ENCODE peak calls at places on chromosomes 13 and 19, in five cellular contexts. R, P, N, H and W are unnamed samples.

GRCh38 chr13:24141333-24141910 is 19.1 kb upstream of the SPATA13 start:
- DNase-seq in R (no peak), P (no peak), N (no peak), H (no peak), W (no peak)

GRCh38 chr13:85597790-85598500 is 201.3 kb downstream of the SLITRK6 start:
- DNase-seq in H (peak; percentile 2), N (no peak), P (no peak), R (no peak), W (no peak)

GRCh38 chr13:48383384-48383783 is 29.5 kb downstream of the LPAR6 start:
- DNase-seq in H (no peak), N (no peak), R (no peak), P (no peak), W (no peak)

GRCh38 chr13:72521965-72522661 is 205.3 kb downstream of the MZT1 start:
- DNase-seq in H (no peak), P (no peak), R (peak; percentile 42), N (no peak), W (no peak)

GRCh38 chr13:23715762-23716235 is 145.6 kb downstream of the TNFRSF19 start:
- DNase-seq in P (peak; percentile 69), N (no peak), R (peak; percentile 60), H (peak; percentile 36), W (no peak)

GRCh38 chr19:28537896-28538295 is 675.1 kb downstream of the UQCRFS1 start:
- DNase-seq in R (no peak), P (no peak), N (no peak), H (no peak), W (no peak)

GRCh38 chr19:37966211-37967072 is 59.4 kb downstream of the SIPA1L3 start:
- DNase-seq in P (peak; percentile 55), N (no peak), R (no peak), H (no peak), W (no peak)

GRCh38 chr13:109211616-109212015 is 574.8 kb downstream of the IRS2 start:
- DNase-seq in P (no peak), R (no peak), N (no peak), H (peak; percentile 52), W (no peak)

GRCh38 chr19:38815059-38816001 is 2.6 kb upstream of the LGALS4 start:
- DNase-seq in R (no peak), N (no peak), H (no peak), P (no peak), W (no peak)

GRCh38 chr19:3108775-3109174 is 14.6 kb downstream of the GNA11 start:
- DNase-seq in P (no peak), R (peak; percentile 69), N (no peak), H (peak; percentile 65), W (peak; percentile 56)

GRCh38 chr19:14363203-14364097 is 17.8 kb upstream of the ADGRE5 start:
- DNase-seq in N (no peak), P (peak; percentile 91), H (peak; percentile 85), R (peak; percentile 50), W (peak; percentile 86)

GRCh38 chr13:67383358-67383757 is 153.2 kb upstream of the PCDH9 start:
- DNase-seq in R (no peak), P (no peak), N (no peak), H (peak; percentile 79), W (no peak)

GRCh38 chr13:29438772-29439171 is 156.7 kb downstream of the SLC7A1 start:
- DNase-seq in H (peak; percentile 37), P (no peak), R (no peak), N (no peak), W (no peak)

GRCh38 chr19:15283141-15283885 is 49.0 kb downstream of the BRD4 start:
- DNase-seq in R (no peak), N (no peak), H (peak; percentile 69), P (no peak), W (no peak)

GRCh38 chr13:81639984-81640582 is 1299.2 kb upstream of the SPRY2 start:
- DNase-seq in H (no peak), R (no peak), P (no peak), N (no peak), W (no peak)

GRCh38 chr19:3366761-3367571 is 583 bp downstream of the NFIC start:
- DNase-seq in P (peak; percentile 85), R (no peak), N (peak; percentile 45), H (no peak), W (peak; percentile 56)

GRCh38 chr13:48303331-48304131 is at the start of gene RB1:
- DNase-seq in P (peak; percentile 97), H (peak; percentile 93), N (peak; percentile 87), R (peak; percentile 92), W (peak; percentile 94)

GRCh38 chr13:95391325-95391724 is 90.1 kb upstream of the ABCC4 start:
- DNase-seq in N (no peak), H (no peak), P (no peak), R (no peak), W (no peak)

GRCh38 chr13:51793570-51794273 is 10.2 kb downstream of the DHRS12 start:
- DNase-seq in N (no peak), R (no peak), H (peak; percentile 85), P (no peak), W (no peak)

GRCh38 chr19:1237754-1238372 is at the start of gene CBARP:
- DNase-seq in H (no peak), R (no peak), P (peak; percentile 66), N (no peak), W (peak; percentile 44)

GRCh38 chr13:72585254-72585653 is 142.2 kb downstream of the MZT1 start:
- DNase-seq in N (no peak), P (no peak), R (no peak), H (no peak), W (no peak)

GRCh38 chr13:51832471-51833152 is 12.4 kb downstream of the TMEM272 start:
- DNase-seq in N (no peak), P (no peak), H (peak; percentile 36), R (no peak), W (no peak)

GRCh38 chr13:46520188-46520587 is 32.8 kb upstream of the LRCH1 start:
- DNase-seq in N (no peak), P (no peak), H (no peak), R (no peak), W (no peak)

GRCh38 chr19:33883869-33884519 is 87.3 kb downstream of the KCTD15 start:
- DNase-seq in H (peak; percentile 23), P (no peak), N (no peak), R (no peak), W (peak; percentile 27)

GRCh38 chr19:504634-505033 is 2.7 kb upstream of the TPGS1 start:
- DNase-seq in H (no peak), N (no peak), R (no peak), P (no peak), W (no peak)

GRCh38 chr13:109389892-109390345 is 396.5 kb downstream of the IRS2 start:
- DNase-seq in N (no peak), R (no peak), P (no peak), H (peak; percentile 91), W (no peak)

GRCh38 chr13:30985637-30986205 is 53.3 kb downstream of the TEX26 start:
- DNase-seq in H (peak; percentile 30), P (no peak), N (no peak), R (no peak), W (no peak)

GRCh38 chr19:41570639-41571112 is 5.3 kb upstream of the CEACAM21 start:
- DNase-seq in H (peak; percentile 77), P (peak; percentile 92), R (peak; percentile 86), N (peak; percentile 61), W (peak; percentile 75)
- TF ChIP-seq CTCF in H (peak; percentile 97), P (peak; percentile 87), R (peak; percentile 52), N (no peak), W (peak; percentile 93)

DNA sequence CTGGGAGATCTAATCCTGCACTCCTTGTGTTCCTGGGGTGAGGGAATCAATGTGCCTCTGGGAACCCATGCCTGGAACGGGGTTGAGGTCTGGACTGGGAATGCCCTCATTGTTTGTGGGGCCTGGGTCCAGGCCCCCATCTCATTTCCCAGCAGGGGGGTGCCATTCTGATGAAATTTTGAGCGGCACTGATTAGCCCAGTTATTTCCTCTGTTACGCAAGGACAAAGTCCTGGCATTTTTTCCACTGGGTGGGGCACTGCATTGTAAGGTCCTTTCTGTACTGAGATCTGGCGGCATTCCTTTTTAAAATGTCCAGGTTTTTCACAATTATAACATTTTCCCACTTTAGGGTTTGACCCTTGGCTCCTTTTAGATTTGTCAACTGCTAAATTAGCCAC is 14.8 kb downstream of the FPR3 start:
- DNase-seq in P (no peak), H (no peak), N (peak; percentile 55), R (no peak), W (no peak)
- H3K4me3 ChIP-seq in P (no peak overlapping the region), H (no peak overlapping the region), N (no peak overlapping the region), R (no peak overlapping the region), W (no peak overlapping the region)

DNA sequence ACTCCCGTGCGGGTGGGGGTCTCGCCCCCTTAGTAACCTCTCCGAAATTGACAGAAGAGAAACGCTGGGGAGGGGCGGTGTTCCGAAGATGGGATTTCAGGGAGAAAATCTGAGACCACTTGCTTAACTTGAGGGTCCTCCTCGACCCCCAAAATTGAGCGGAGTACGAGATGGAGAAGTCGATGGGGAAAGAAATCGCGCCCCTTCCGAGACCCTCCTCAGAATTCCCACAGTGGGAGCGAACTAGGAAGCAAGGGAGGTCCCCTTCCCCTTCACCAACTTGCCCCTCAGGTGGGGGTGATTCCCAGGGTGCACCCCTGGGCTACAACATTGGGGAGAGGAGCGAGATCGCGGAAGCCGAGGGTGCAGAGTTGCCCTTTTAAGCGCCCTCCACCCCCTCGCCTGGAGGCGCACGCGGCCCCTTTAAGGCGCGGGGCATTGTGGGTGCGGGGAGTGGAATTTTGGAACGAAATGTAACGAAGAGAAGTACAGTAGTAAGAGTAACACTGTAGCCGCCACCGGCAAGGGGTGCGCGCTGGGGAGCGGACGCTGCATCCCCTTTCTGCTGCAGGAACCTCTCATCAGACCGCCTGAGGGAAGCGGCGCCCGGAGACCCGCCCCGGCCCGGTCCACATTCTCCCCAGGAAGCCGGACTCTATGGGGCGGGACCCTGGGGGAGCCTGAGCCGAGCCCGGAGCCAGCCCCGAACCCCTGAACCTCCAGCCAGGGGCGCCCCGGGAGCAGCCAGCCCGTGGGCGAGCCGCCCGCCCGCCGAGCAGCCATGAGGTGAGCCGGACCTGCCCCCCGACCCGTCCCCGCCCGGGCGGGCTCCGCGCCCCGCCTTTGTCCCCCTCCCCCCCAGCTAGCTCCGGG is at the start of gene VASP:
- DNase-seq in R (peak; percentile 93), N (peak; percentile 91), P (peak; percentile 94), H (peak; percentile 88), W (peak; percentile 88)
- TF ChIP-seq CTCF in R (no peak), N (no peak), P (peak; percentile 7), H (no peak), W (no peak)

GRCh38 chr19:48258350-48258749 is 2.6 kb upstream of the CARD8 start:
- DNase-seq in R (no peak), N (no peak), H (peak; percentile 52), P (no peak), W (no peak)

GRCh38 chr19:48253999-48254398 is 1.7 kb downstream of the CARD8 start:
- DNase-seq in H (no peak), P (no peak), R (no peak), N (no peak), W (no peak)

GRCh38 chr19:48252625-48253024 is 3.1 kb downstream of the CARD8 start:
- DNase-seq in R (no peak), P (no peak), H (no peak), N (no peak), W (no peak)

GRCh38 chr19:48255376-48256303 is at the start of gene CARD8:
- DNase-seq in R (peak; percentile 82), N (peak; percentile 76), P (peak; percentile 87), H (peak; percentile 95), W (peak; percentile 80)

DNA sequence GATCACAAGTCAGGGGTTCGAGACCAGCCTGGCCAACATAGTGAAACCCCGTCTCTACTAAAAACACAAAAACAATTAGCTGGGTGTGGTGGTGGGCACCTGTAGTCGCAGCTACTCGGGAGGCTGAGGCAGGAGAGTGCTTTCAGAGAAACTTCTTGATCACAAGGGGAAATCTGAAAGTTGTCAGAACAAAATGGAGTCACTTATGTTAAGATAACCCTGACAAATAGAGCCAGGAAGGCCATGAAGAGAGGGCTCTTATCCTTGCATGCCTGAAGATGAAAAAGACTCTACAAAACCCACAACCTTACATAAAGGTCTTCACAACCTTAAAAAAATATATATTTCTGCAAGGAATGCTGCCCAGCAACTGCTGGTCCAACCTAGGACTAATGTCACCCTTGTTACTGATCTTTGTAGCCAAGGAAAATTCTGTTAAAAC is 1.2 kb downstream of the CARD8 start:
- DNase-seq in P (no peak), N (no peak), R (no peak), H (no peak), W (no peak)
- H3K4me3 ChIP-seq in P (peak overlapping the region; percentile 73), N (no peak overlapping the region), R (no peak overlapping the region), H (peak overlapping the region; percentile 77), W (peak overlapping the region; percentile 74)